ENCODE peak calls at places on chromosomes 6 and 20, in seven cellular contexts. One of them, this sample, is unnamed.

GRCh38 chr20:57320358-57320757 is 9.2 kb upstream of the SPO11 start:
- DNase-seq in amygdala: no peak
- DNase-seq in colonic mucosa: no peak
- DNase-seq in activated CD8-positive, alpha-beta T cell treated with anti-CD3 and anti-CD28 coated beads for 36 hours: no peak
- DNase-seq in aorta: no peak
- DNase-seq in endothelial cell: no peak
- DNase-seq in NCI-H1105 treated with DMSO at 0.1 percent for 48 hours: no peak
- DNase-seq in this sample: no peak

GRCh38 chr6:15500078-15500740 is 162.6 kb downstream of the DTNBP1 start:
- DNase-seq in aorta: no peak
- DNase-seq in amygdala: no peak
- DNase-seq in endothelial cell: no peak
- DNase-seq in NCI-H1105 treated with DMSO at 0.1 percent for 48 hours: no peak
- DNase-seq in colonic mucosa: no peak
- DNase-seq in activated CD8-positive, alpha-beta T cell treated with anti-CD3 and anti-CD28 coated beads for 36 hours: no peak
- DNase-seq in this sample: no peak

GRCh38 chr6:16837217-16837972 is 76.1 kb upstream of the ATXN1 start:
- DNase-seq in amygdala: no peak
- DNase-seq in NCI-H1105 treated with DMSO at 0.1 percent for 48 hours: no peak
- DNase-seq in colonic mucosa: no peak
- DNase-seq in endothelial cell: no peak
- DNase-seq in activated CD8-positive, alpha-beta T cell treated with anti-CD3 and anti-CD28 coated beads for 36 hours: no peak
- DNase-seq in aorta: no peak
- DNase-seq in this sample: no peak

GRCh38 chr6:16230953-16231352 is 7.4 kb upstream of the GMPR start:
- DNase-seq in amygdala: no peak
- DNase-seq in NCI-H1105 treated with DMSO at 0.1 percent for 48 hours: no peak
- DNase-seq in colonic mucosa: no peak
- DNase-seq in endothelial cell: no peak
- DNase-seq in aorta: no peak
- DNase-seq in activated CD8-positive, alpha-beta T cell treated with anti-CD3 and anti-CD28 coated beads for 36 hours: no peak
- DNase-seq in this sample: no peak

GRCh38 chr6:14540859-14541540 is 423.4 kb downstream of the CD83 start:
- DNase-seq in aorta: no peak
- DNase-seq in endothelial cell: no peak
- DNase-seq in NCI-H1105 treated with DMSO at 0.1 percent for 48 hours: no peak
- DNase-seq in colonic mucosa: no peak
- DNase-seq in amygdala: no peak
- DNase-seq in activated CD8-positive, alpha-beta T cell treated with anti-CD3 and anti-CD28 coated beads for 36 hours: no peak
- DNase-seq in this sample: no peak

GRCh38 chr6:170286246-170286933 is 4.5 kb downstream of the DLL1 start:
- DNase-seq in amygdala: peak
- DNase-seq in colonic mucosa: peak
- DNase-seq in endothelial cell: no peak
- DNase-seq in activated CD8-positive, alpha-beta T cell treated with anti-CD3 and anti-CD28 coated beads for 36 hours: no peak
- DNase-seq in aorta: no peak
- DNase-seq in NCI-H1105 treated with DMSO at 0.1 percent for 48 hours: peak
- DNase-seq in this sample: peak

GRCh38 chr6:293185-294174 is 1.2 kb downstream of the DUSP22 start:
- DNase-seq in colonic mucosa: peak
- DNase-seq in endothelial cell: no peak
- DNase-seq in activated CD8-positive, alpha-beta T cell treated with anti-CD3 and anti-CD28 coated beads for 36 hours: peak
- DNase-seq in amygdala: no peak
- DNase-seq in aorta: no peak
- DNase-seq in NCI-H1105 treated with DMSO at 0.1 percent for 48 hours: no peak
- DNase-seq in this sample: no peak

GRCh38 chr20:38113401-38114325 is 51.4 kb downstream of the TGM2 start:
- DNase-seq in amygdala: no peak
- DNase-seq in colonic mucosa: peak
- DNase-seq in NCI-H1105 treated with DMSO at 0.1 percent for 48 hours: peak
- DNase-seq in aorta: no peak
- DNase-seq in activated CD8-positive, alpha-beta T cell treated with anti-CD3 and anti-CD28 coated beads for 36 hours: peak
- DNase-seq in endothelial cell: peak
- DNase-seq in this sample: peak

GRCh38 chr20:57711311-57711712 is 1.5 kb upstream of the PMEPA1 start:
- DNase-seq in endothelial cell: no peak
- DNase-seq in aorta: no peak
- DNase-seq in NCI-H1105 treated with DMSO at 0.1 percent for 48 hours: no peak
- DNase-seq in activated CD8-positive, alpha-beta T cell treated with anti-CD3 and anti-CD28 coated beads for 36 hours: no peak
- DNase-seq in amygdala: no peak
- DNase-seq in colonic mucosa: no peak
- DNase-seq in this sample: no peak

GRCh38 chr6:104537185-104537584 is 322.5 kb downstream of the HACE1 start:
- DNase-seq in colonic mucosa: no peak
- DNase-seq in endothelial cell: no peak
- DNase-seq in activated CD8-positive, alpha-beta T cell treated with anti-CD3 and anti-CD28 coated beads for 36 hours: no peak
- DNase-seq in aorta: no peak
- DNase-seq in amygdala: no peak
- DNase-seq in NCI-H1105 treated with DMSO at 0.1 percent for 48 hours: no peak
- DNase-seq in this sample: no peak

GRCh38 chr6:167200806-167201205 is 43.0 kb upstream of the GPR31 start:
- DNase-seq in activated CD8-positive, alpha-beta T cell treated with anti-CD3 and anti-CD28 coated beads for 36 hours: no peak
- DNase-seq in aorta: no peak
- DNase-seq in colonic mucosa: no peak
- DNase-seq in endothelial cell: no peak
- DNase-seq in NCI-H1105 treated with DMSO at 0.1 percent for 48 hours: no peak
- DNase-seq in amygdala: no peak
- DNase-seq in this sample: no peak

GRCh38 chr6:122798099-122798641 is 9.1 kb downstream of the SMPDL3A start:
- DNase-seq in amygdala: no peak
- DNase-seq in endothelial cell: no peak
- DNase-seq in aorta: no peak
- DNase-seq in colonic mucosa: peak
- DNase-seq in NCI-H1105 treated with DMSO at 0.1 percent for 48 hours: no peak
- DNase-seq in activated CD8-positive, alpha-beta T cell treated with anti-CD3 and anti-CD28 coated beads for 36 hours: peak
- DNase-seq in this sample: no peak

GRCh38 chr6:17865243-17865642 is 122.2 kb downstream of the KIF13A start:
- DNase-seq in aorta: no peak
- DNase-seq in colonic mucosa: peak
- DNase-seq in amygdala: no peak
- DNase-seq in endothelial cell: no peak
- DNase-seq in NCI-H1105 treated with DMSO at 0.1 percent for 48 hours: peak
- DNase-seq in activated CD8-positive, alpha-beta T cell treated with anti-CD3 and anti-CD28 coated beads for 36 hours: no peak
- DNase-seq in this sample: no peak

GRCh38 chr20:35866446-35867202 is 87.7 kb downstream of the SCAND1 start:
- DNase-seq in activated CD8-positive, alpha-beta T cell treated with anti-CD3 and anti-CD28 coated beads for 36 hours: no peak
- DNase-seq in amygdala: no peak
- DNase-seq in endothelial cell: no peak
- DNase-seq in colonic mucosa: no peak
- DNase-seq in NCI-H1105 treated with DMSO at 0.1 percent for 48 hours: no peak
- DNase-seq in aorta: no peak
- DNase-seq in this sample: no peak

GRCh38 chr6:166933396-166933795 is 23.0 kb downstream of the RNASET2 start:
- DNase-seq in endothelial cell: no peak
- DNase-seq in aorta: no peak
- DNase-seq in amygdala: no peak
- DNase-seq in colonic mucosa: no peak
- DNase-seq in activated CD8-positive, alpha-beta T cell treated with anti-CD3 and anti-CD28 coated beads for 36 hours: no peak
- DNase-seq in NCI-H1105 treated with DMSO at 0.1 percent for 48 hours: no peak
- DNase-seq in this sample: no peak

GRCh38 chr6:82842721-82843120 is 222.9 kb downstream of the UBE3D start:
- DNase-seq in NCI-H1105 treated with DMSO at 0.1 percent for 48 hours: no peak
- DNase-seq in activated CD8-positive, alpha-beta T cell treated with anti-CD3 and anti-CD28 coated beads for 36 hours: no peak
- DNase-seq in aorta: no peak
- DNase-seq in amygdala: no peak
- DNase-seq in colonic mucosa: no peak
- DNase-seq in endothelial cell: no peak
- DNase-seq in this sample: no peak

GRCh38 chr6:16901777-16902176 is 140.5 kb upstream of the ATXN1 start:
- DNase-seq in amygdala: no peak
- DNase-seq in colonic mucosa: peak
- DNase-seq in activated CD8-positive, alpha-beta T cell treated with anti-CD3 and anti-CD28 coated beads for 36 hours: no peak
- DNase-seq in aorta: peak
- DNase-seq in endothelial cell: no peak
- DNase-seq in NCI-H1105 treated with DMSO at 0.1 percent for 48 hours: peak
- DNase-seq in this sample: no peak

GRCh38 chr6:162336359-162336758 is 391.2 kb downstream of the PRKN start:
- DNase-seq in activated CD8-positive, alpha-beta T cell treated with anti-CD3 and anti-CD28 coated beads for 36 hours: no peak
- DNase-seq in NCI-H1105 treated with DMSO at 0.1 percent for 48 hours: no peak
- DNase-seq in endothelial cell: no peak
- DNase-seq in aorta: no peak
- DNase-seq in colonic mucosa: no peak
- DNase-seq in amygdala: no peak
- DNase-seq in this sample: no peak

GRCh38 chr6:11318835-11319813 is 86.7 kb upstream of the NEDD9 start:
- DNase-seq in endothelial cell: no peak
- DNase-seq in activated CD8-positive, alpha-beta T cell treated with anti-CD3 and anti-CD28 coated beads for 36 hours: no peak
- DNase-seq in colonic mucosa: no peak
- DNase-seq in amygdala: no peak
- DNase-seq in aorta: no peak
- DNase-seq in NCI-H1105 treated with DMSO at 0.1 percent for 48 hours: no peak
- DNase-seq in this sample: no peak

GRCh38 chr6:138656278-138656803 is 117.2 kb upstream of the CCDC28A start:
- DNase-seq in NCI-H1105 treated with DMSO at 0.1 percent for 48 hours: peak
- DNase-seq in colonic mucosa: no peak
- DNase-seq in aorta: no peak
- DNase-seq in activated CD8-positive, alpha-beta T cell treated with anti-CD3 and anti-CD28 coated beads for 36 hours: no peak
- DNase-seq in amygdala: no peak
- DNase-seq in endothelial cell: no peak
- DNase-seq in this sample: no peak

GRCh38 chr6:52725133-52725529 is 38.1 kb downstream of the GSTA2 start:
- DNase-seq in aorta: peak
- DNase-seq in colonic mucosa: peak
- DNase-seq in endothelial cell: no peak
- DNase-seq in activated CD8-positive, alpha-beta T cell treated with anti-CD3 and anti-CD28 coated beads for 36 hours: no peak
- DNase-seq in amygdala: no peak
- DNase-seq in NCI-H1105 treated with DMSO at 0.1 percent for 48 hours: no peak
- DNase-seq in this sample: peak

GRCh38 chr6:22056398-22056797 is 240.4 kb downstream of the PRL start:
- DNase-seq in endothelial cell: no peak
- DNase-seq in aorta: peak
- DNase-seq in amygdala: no peak
- DNase-seq in activated CD8-positive, alpha-beta T cell treated with anti-CD3 and anti-CD28 coated beads for 36 hours: no peak
- DNase-seq in NCI-H1105 treated with DMSO at 0.1 percent for 48 hours: no peak
- DNase-seq in colonic mucosa: no peak
- DNase-seq in this sample: no peak

GRCh38 chr6:35496851-35497570 is at the start of gene TEAD3:
- DNase-seq in endothelial cell: peak
- DNase-seq in colonic mucosa: peak
- DNase-seq in aorta: no peak
- DNase-seq in amygdala: no peak
- DNase-seq in NCI-H1105 treated with DMSO at 0.1 percent for 48 hours: no peak
- DNase-seq in activated CD8-positive, alpha-beta T cell treated with anti-CD3 and anti-CD28 coated beads for 36 hours: peak
- DNase-seq in this sample: peak

GRCh38 chr6:12241493-12242214 is 48.5 kb upstream of the EDN1 start:
- DNase-seq in activated CD8-positive, alpha-beta T cell treated with anti-CD3 and anti-CD28 coated beads for 36 hours: no peak
- DNase-seq in amygdala: no peak
- DNase-seq in NCI-H1105 treated with DMSO at 0.1 percent for 48 hours: no peak
- DNase-seq in aorta: no peak
- DNase-seq in colonic mucosa: no peak
- DNase-seq in endothelial cell: no peak
- DNase-seq in this sample: no peak

GRCh38 chr6:46733410-46733809 is 1.8 kb downstream of the PLA2G7 start:
- DNase-seq in colonic mucosa: no peak
- DNase-seq in NCI-H1105 treated with DMSO at 0.1 percent for 48 hours: no peak
- DNase-seq in activated CD8-positive, alpha-beta T cell treated with anti-CD3 and anti-CD28 coated beads for 36 hours: no peak
- DNase-seq in endothelial cell: no peak
- DNase-seq in aorta: no peak
- DNase-seq in amygdala: no peak
- DNase-seq in this sample: no peak

GRCh38 chr20:42472198-42472597 is 717.5 kb downstream of the PTPRT start:
- DNase-seq in activated CD8-positive, alpha-beta T cell treated with anti-CD3 and anti-CD28 coated beads for 36 hours: no peak
- DNase-seq in endothelial cell: no peak
- DNase-seq in aorta: no peak
- DNase-seq in colonic mucosa: no peak
- DNase-seq in NCI-H1105 treated with DMSO at 0.1 percent for 48 hours: no peak
- DNase-seq in amygdala: no peak
- DNase-seq in this sample: no peak

GRCh38 chr20:11166716-11167115 is 492.9 kb upstream of the JAG1 start:
- DNase-seq in activated CD8-positive, alpha-beta T cell treated with anti-CD3 and anti-CD28 coated beads for 36 hours: no peak
- DNase-seq in amygdala: no peak
- DNase-seq in aorta: no peak
- DNase-seq in NCI-H1105 treated with DMSO at 0.1 percent for 48 hours: no peak
- DNase-seq in endothelial cell: no peak
- DNase-seq in colonic mucosa: no peak
- DNase-seq in this sample: no peak

GRCh38 chr6:31952140-31952805 is 6.4 kb downstream of the CFB start:
- DNase-seq in colonic mucosa: peak
- DNase-seq in endothelial cell: peak
- DNase-seq in activated CD8-positive, alpha-beta T cell treated with anti-CD3 and anti-CD28 coated beads for 36 hours: peak
- DNase-seq in amygdala: no peak
- DNase-seq in aorta: peak
- DNase-seq in NCI-H1105 treated with DMSO at 0.1 percent for 48 hours: peak
- DNase-seq in this sample: peak

GRCh38 chr6:148261470-148261869 is 81.2 kb upstream of the SASH1 start:
- DNase-seq in amygdala: no peak
- DNase-seq in aorta: no peak
- DNase-seq in activated CD8-positive, alpha-beta T cell treated with anti-CD3 and anti-CD28 coated beads for 36 hours: no peak
- DNase-seq in colonic mucosa: no peak
- DNase-seq in endothelial cell: no peak
- DNase-seq in NCI-H1105 treated with DMSO at 0.1 percent for 48 hours: no peak
- DNase-seq in this sample: no peak

GRCh38 chr20:45311589-45312211 is 3.6 kb upstream of the MATN4 start:
- DNase-seq in NCI-H1105 treated with DMSO at 0.1 percent for 48 hours: no peak
- DNase-seq in endothelial cell: peak
- DNase-seq in activated CD8-positive, alpha-beta T cell treated with anti-CD3 and anti-CD28 coated beads for 36 hours: peak
- DNase-seq in colonic mucosa: peak
- DNase-seq in aorta: peak
- DNase-seq in amygdala: peak
- DNase-seq in this sample: peak

GRCh38 chr6:64012351-64013060 is 376.9 kb downstream of the PHF3 start:
- DNase-seq in NCI-H1105 treated with DMSO at 0.1 percent for 48 hours: peak
- DNase-seq in endothelial cell: peak
- DNase-seq in amygdala: no peak
- DNase-seq in aorta: no peak
- DNase-seq in colonic mucosa: peak
- DNase-seq in activated CD8-positive, alpha-beta T cell treated with anti-CD3 and anti-CD28 coated beads for 36 hours: no peak
- DNase-seq in this sample: no peak

GRCh38 chr6:147506704-147507114 is 1.8 kb upstream of the SAMD5 start:
- DNase-seq in aorta: peak
- DNase-seq in NCI-H1105 treated with DMSO at 0.1 percent for 48 hours: peak
- DNase-seq in activated CD8-positive, alpha-beta T cell treated with anti-CD3 and anti-CD28 coated beads for 36 hours: peak
- DNase-seq in amygdala: peak
- DNase-seq in colonic mucosa: peak
- DNase-seq in endothelial cell: peak
- DNase-seq in this sample: peak

GRCh38 chr20:50027611-50028105 is 44.9 kb downstream of the SNAI1 start:
- DNase-seq in activated CD8-positive, alpha-beta T cell treated with anti-CD3 and anti-CD28 coated beads for 36 hours: no peak
- DNase-seq in aorta: peak
- DNase-seq in NCI-H1105 treated with DMSO at 0.1 percent for 48 hours: no peak
- DNase-seq in colonic mucosa: peak
- DNase-seq in amygdala: peak
- DNase-seq in endothelial cell: no peak
- DNase-seq in this sample: no peak

GRCh38 chr6:161482517-161482903 is 208.6 kb upstream of the AGPAT4 start:
- DNase-seq in colonic mucosa: no peak
- DNase-seq in aorta: no peak
- DNase-seq in NCI-H1105 treated with DMSO at 0.1 percent for 48 hours: no peak
- DNase-seq in activated CD8-positive, alpha-beta T cell treated with anti-CD3 and anti-CD28 coated beads for 36 hours: no peak
- DNase-seq in amygdala: no peak
- DNase-seq in endothelial cell: no peak
- DNase-seq in this sample: no peak

GRCh38 chr20:24692429-24693190 is 223.2 kb downstream of the SYNDIG1 start:
- DNase-seq in amygdala: no peak
- DNase-seq in NCI-H1105 treated with DMSO at 0.1 percent for 48 hours: no peak
- DNase-seq in endothelial cell: no peak
- DNase-seq in activated CD8-positive, alpha-beta T cell treated with anti-CD3 and anti-CD28 coated beads for 36 hours: no peak
- DNase-seq in colonic mucosa: peak
- DNase-seq in aorta: no peak
- DNase-seq in this sample: no peak

GRCh38 chr6:89144358-89145041 is 1.4 kb upstream of the PM20D2 start:
- DNase-seq in endothelial cell: no peak
- DNase-seq in aorta: no peak
- DNase-seq in amygdala: no peak
- DNase-seq in colonic mucosa: no peak
- DNase-seq in activated CD8-positive, alpha-beta T cell treated with anti-CD3 and anti-CD28 coated beads for 36 hours: no peak
- DNase-seq in NCI-H1105 treated with DMSO at 0.1 percent for 48 hours: no peak
- DNase-seq in this sample: peak

GRCh38 chr6:17381429-17382147 is 11.8 kb upstream of the CAP2 start:
- DNase-seq in activated CD8-positive, alpha-beta T cell treated with anti-CD3 and anti-CD28 coated beads for 36 hours: no peak
- DNase-seq in amygdala: no peak
- DNase-seq in colonic mucosa: no peak
- DNase-seq in NCI-H1105 treated with DMSO at 0.1 percent for 48 hours: no peak
- DNase-seq in aorta: peak
- DNase-seq in endothelial cell: no peak
- DNase-seq in this sample: no peak

GRCh38 chr6:90605749-90606344 is 19.0 kb upstream of the MAP3K7 start:
- DNase-seq in NCI-H1105 treated with DMSO at 0.1 percent for 48 hours: no peak
- DNase-seq in aorta: no peak
- DNase-seq in endothelial cell: no peak
- DNase-seq in colonic mucosa: no peak
- DNase-seq in amygdala: no peak
- DNase-seq in activated CD8-positive, alpha-beta T cell treated with anti-CD3 and anti-CD28 coated beads for 36 hours: no peak
- DNase-seq in this sample: peak

This sample was measured in erythroblast.